ENCODE peak calls at places on chromosome 21, in four cellular contexts. D is GM23338; L is CD8-positive, alpha-beta memory T cell; S is ACHN. O is an unnamed sample.
A peak's percentile ranks its signal among the peaks of the same experiment; 100 is the strongest.

GRCh38 chr21:33135925-33136324 is 66.0 kb downstream of the OLIG1 start:
- DNase-seq in D (no peak), L (no peak), S (no peak), O (no peak)

GRCh38 chr21:16563795-16564194 is 834.0 kb downstream of the USP25 start:
- DNase-seq in D (peak; percentile 84), L (no peak), S (peak; percentile 92), O (no peak)

GRCh38 chr21:42931560-42932235 is 6.3 kb upstream of the ERVH48-1 start:
- DNase-seq in D (no peak), L (no peak), S (no peak), O (no peak)

GRCh38 chr21:40243676-40244075 is 376.4 kb downstream of the PCP4 start:
- DNase-seq in D (no peak), L (no peak), S (no peak), O (no peak)

GRCh38 chr21:42236693-42237092 is 17.8 kb downstream of the ABCG1 start:
- DNase-seq in D (no peak), L (peak; percentile 44), S (no peak), O (peak; percentile 26)

GRCh38 chr21:43574741-43575465 is 84.4 kb downstream of the HSF2BP start:
- DNase-seq in D (no peak), L (no peak), S (no peak), O (no peak)

GRCh38 chr21:15363921-15364320 is 299.1 kb upstream of the NRIP1 start:
- DNase-seq in D (no peak), L (no peak), S (no peak), O (no peak)

GRCh38 chr21:45179568-45180288 is 105.3 kb downstream of the ADARB1 start:
- DNase-seq in D (no peak), L (no peak), S (no peak), O (no peak)

GRCh38 chr21:16070207-16070651 is 340.4 kb downstream of the USP25 start:
- DNase-seq in D (no peak), L (no peak), S (no peak), O (no peak)

GRCh38 chr21:35226960-35227741 is 178.0 kb upstream of the RUNX1 start:
- DNase-seq in D (no peak), L (peak; percentile 68), S (no peak), O (peak; percentile 47)

GRCh38 chr21:20258542-20258941 is 739.7 kb upstream of the NCAM2 start:
- DNase-seq in D (no peak), L (no peak), S (no peak), O (peak; percentile 1)

GRCh38 chr21:30463713-30464112 is 16.5 kb downstream of the KRTAP19-1 start:
- DNase-seq in D (peak; percentile 67), L (no peak), S (peak; percentile 25), O (no peak)

GRCh38 chr21:25501996-25502665 is 105.2 kb downstream of the MRPL39 start:
- DNase-seq in D (no peak), L (no peak), S (peak; percentile 8), O (no peak)

GRCh38 chr21:45873866-45874265 is 107.7 kb upstream of the COL6A1 start:
- DNase-seq in D (no peak), L (no peak), S (no peak), O (no peak)

GRCh38 chr21:42466700-42467612 is 29.1 kb downstream of the RSPH1 start:
- DNase-seq in D (peak; percentile 60), L (no peak), S (peak; percentile 31), O (peak; percentile 41)

GRCh38 chr21:27380303-27380702 is 413.4 kb upstream of the ADAMTS5 start:
- DNase-seq in D (no peak), L (no peak), S (no peak), O (no peak)

GRCh38 chr21:42565886-42566523 is 52.4 kb downstream of the SLC37A1 start:
- DNase-seq in D (no peak), L (no peak), S (no peak), O (no peak)

GRCh38 chr21:41891132-41891531 is 12.0 kb upstream of the PRDM15 start:
- DNase-seq in D (no peak), L (no peak), S (no peak), O (no peak)

GRCh38 chr21:31108969-31109368 is 70.7 kb upstream of the KRTAP19-8 start:
- DNase-seq in D (peak; percentile 69), L (no peak), S (peak; percentile 28), O (no peak)

O was measured in immature natural killer cell.